ENCODE peak calls at places on chromosome 10, in ten cellular contexts. One of them, this sample, is unnamed.

GRCh38 chr10:71985542-71986250 is 21.5 kb downstream of the CHST3 start:
- DNase-seq in AG08396: peak
- DNase-seq in ELR: no peak
- DNase-seq in NCI-H1092: no peak
- DNase-seq in SIG-M5: no peak
- DNase-seq in anterior cingulate cortex: no peak
- DNase-seq in activated T-helper 1 cell treated with anti-CD3 and anti-CD28 coated beads, Interleukin-12 subunit alpha, Interleukin-12 subunit beta, Interleukin-2, Interleukin-4 antibody, amounts not matched to agents 30 ng/mL and 10 ng/mL and 1 ng/mL, durations not matched to agents 14 hours and 24 hours and 36 hours: no peak
- DNase-seq in fibroblast of the conjunctiva: peak
- DNase-seq in PC-3: no peak
- DNase-seq in kidney tubule cell: no peak
- DNase-seq in this sample: no peak

GRCh38 chr10:24722676-24723385 is 856 bp downstream of the ARHGAP21 start:
- DNase-seq in AG08396: peak
- DNase-seq in ELR: peak
- DNase-seq in NCI-H1092: no peak
- DNase-seq in SIG-M5: no peak
- DNase-seq in anterior cingulate cortex: peak
- DNase-seq in activated T-helper 1 cell treated with anti-CD3 and anti-CD28 coated beads, Interleukin-12 subunit alpha, Interleukin-12 subunit beta, Interleukin-2, Interleukin-4 antibody, amounts not matched to agents 30 ng/mL and 10 ng/mL and 1 ng/mL, durations not matched to agents 14 hours and 24 hours and 36 hours: peak
- DNase-seq in fibroblast of the conjunctiva: no peak
- DNase-seq in PC-3: peak
- DNase-seq in kidney tubule cell: peak
- DNase-seq in this sample: peak

GRCh38 chr10:14008648-14009072 is 322.1 kb downstream of the FRMD4A start:
- DNase-seq in AG08396: no peak
- DNase-seq in ELR: peak
- DNase-seq in NCI-H1092: no peak
- DNase-seq in SIG-M5: no peak
- DNase-seq in anterior cingulate cortex: no peak
- DNase-seq in activated T-helper 1 cell treated with anti-CD3 and anti-CD28 coated beads, Interleukin-12 subunit alpha, Interleukin-12 subunit beta, Interleukin-2, Interleukin-4 antibody, amounts not matched to agents 30 ng/mL and 10 ng/mL and 1 ng/mL, durations not matched to agents 14 hours and 24 hours and 36 hours: no peak
- DNase-seq in fibroblast of the conjunctiva: no peak
- DNase-seq in PC-3: peak
- DNase-seq in kidney tubule cell: no peak
- DNase-seq in this sample: peak

GRCh38 chr10:3747984-3748383 is 37.0 kb downstream of the KLF6 start:
- DNase-seq in AG08396: no peak
- DNase-seq in ELR: no peak
- DNase-seq in NCI-H1092: no peak
- DNase-seq in SIG-M5: no peak
- DNase-seq in anterior cingulate cortex: no peak
- DNase-seq in activated T-helper 1 cell treated with anti-CD3 and anti-CD28 coated beads, Interleukin-12 subunit alpha, Interleukin-12 subunit beta, Interleukin-2, Interleukin-4 antibody, amounts not matched to agents 30 ng/mL and 10 ng/mL and 1 ng/mL, durations not matched to agents 14 hours and 24 hours and 36 hours: no peak
- DNase-seq in fibroblast of the conjunctiva: no peak
- DNase-seq in PC-3: peak
- DNase-seq in kidney tubule cell: no peak
- DNase-seq in this sample: no peak

GRCh38 chr10:127163632-127164031 is 32.8 kb downstream of the INSYN2A start:
- DNase-seq in AG08396: no peak
- DNase-seq in ELR: no peak
- DNase-seq in NCI-H1092: no peak
- DNase-seq in SIG-M5: no peak
- DNase-seq in anterior cingulate cortex: no peak
- DNase-seq in activated T-helper 1 cell treated with anti-CD3 and anti-CD28 coated beads, Interleukin-12 subunit alpha, Interleukin-12 subunit beta, Interleukin-2, Interleukin-4 antibody, amounts not matched to agents 30 ng/mL and 10 ng/mL and 1 ng/mL, durations not matched to agents 14 hours and 24 hours and 36 hours: no peak
- DNase-seq in fibroblast of the conjunctiva: no peak
- DNase-seq in PC-3: no peak
- DNase-seq in kidney tubule cell: peak
- DNase-seq in this sample: no peak

GRCh38 chr10:71747808-71748523 is 25.4 kb downstream of the VSIR start:
- DNase-seq in AG08396: no peak
- DNase-seq in ELR: no peak
- DNase-seq in NCI-H1092: no peak
- DNase-seq in SIG-M5: peak
- DNase-seq in anterior cingulate cortex: no peak
- DNase-seq in activated T-helper 1 cell treated with anti-CD3 and anti-CD28 coated beads, Interleukin-12 subunit alpha, Interleukin-12 subunit beta, Interleukin-2, Interleukin-4 antibody, amounts not matched to agents 30 ng/mL and 10 ng/mL and 1 ng/mL, durations not matched to agents 14 hours and 24 hours and 36 hours: no peak
- DNase-seq in fibroblast of the conjunctiva: no peak
- DNase-seq in PC-3: no peak
- DNase-seq in kidney tubule cell: no peak
- DNase-seq in this sample: no peak

GRCh38 chr10:2938869-2939268 is 128.5 kb upstream of the PFKP start:
- DNase-seq in AG08396: peak
- DNase-seq in ELR: peak
- DNase-seq in NCI-H1092: no peak
- DNase-seq in SIG-M5: no peak
- DNase-seq in anterior cingulate cortex: no peak
- DNase-seq in activated T-helper 1 cell treated with anti-CD3 and anti-CD28 coated beads, Interleukin-12 subunit alpha, Interleukin-12 subunit beta, Interleukin-2, Interleukin-4 antibody, amounts not matched to agents 30 ng/mL and 10 ng/mL and 1 ng/mL, durations not matched to agents 14 hours and 24 hours and 36 hours: no peak
- DNase-seq in fibroblast of the conjunctiva: no peak
- DNase-seq in PC-3: peak
- DNase-seq in kidney tubule cell: no peak
- DNase-seq in this sample: peak

GRCh38 chr10:14654821-14655382 is 119.8 kb downstream of the FAM107B start:
- DNase-seq in AG08396: no peak
- DNase-seq in ELR: no peak
- DNase-seq in NCI-H1092: no peak
- DNase-seq in SIG-M5: no peak
- DNase-seq in anterior cingulate cortex: no peak
- DNase-seq in activated T-helper 1 cell treated with anti-CD3 and anti-CD28 coated beads, Interleukin-12 subunit alpha, Interleukin-12 subunit beta, Interleukin-2, Interleukin-4 antibody, amounts not matched to agents 30 ng/mL and 10 ng/mL and 1 ng/mL, durations not matched to agents 14 hours and 24 hours and 36 hours: no peak
- DNase-seq in fibroblast of the conjunctiva: no peak
- DNase-seq in PC-3: no peak
- DNase-seq in kidney tubule cell: no peak
- DNase-seq in this sample: no peak

GRCh38 chr10:133461841-133462240 is 8.1 kb downstream of the SCART1 start:
- DNase-seq in AG08396: no peak
- DNase-seq in ELR: no peak
- DNase-seq in NCI-H1092: no peak
- DNase-seq in SIG-M5: no peak
- DNase-seq in anterior cingulate cortex: no peak
- DNase-seq in activated T-helper 1 cell treated with anti-CD3 and anti-CD28 coated beads, Interleukin-12 subunit alpha, Interleukin-12 subunit beta, Interleukin-2, Interleukin-4 antibody, amounts not matched to agents 30 ng/mL and 10 ng/mL and 1 ng/mL, durations not matched to agents 14 hours and 24 hours and 36 hours: no peak
- DNase-seq in fibroblast of the conjunctiva: no peak
- DNase-seq in PC-3: no peak
- DNase-seq in kidney tubule cell: no peak
- DNase-seq in this sample: no peak

GRCh38 chr10:73593110-73593509 is 2.0 kb upstream of the USP54 start:
- DNase-seq in AG08396: no peak
- DNase-seq in ELR: no peak
- DNase-seq in NCI-H1092: no peak
- DNase-seq in SIG-M5: no peak
- DNase-seq in anterior cingulate cortex: no peak
- DNase-seq in activated T-helper 1 cell treated with anti-CD3 and anti-CD28 coated beads, Interleukin-12 subunit alpha, Interleukin-12 subunit beta, Interleukin-2, Interleukin-4 antibody, amounts not matched to agents 30 ng/mL and 10 ng/mL and 1 ng/mL, durations not matched to agents 14 hours and 24 hours and 36 hours: no peak
- DNase-seq in fibroblast of the conjunctiva: no peak
- DNase-seq in PC-3: no peak
- DNase-seq in kidney tubule cell: no peak
- DNase-seq in this sample: no peak

GRCh38 chr10:72328045-72328828 is 26.5 kb downstream of the DNAJB12 start:
- DNase-seq in AG08396: peak
- DNase-seq in ELR: peak
- DNase-seq in NCI-H1092: no peak
- DNase-seq in SIG-M5: no peak
- DNase-seq in anterior cingulate cortex: peak
- DNase-seq in activated T-helper 1 cell treated with anti-CD3 and anti-CD28 coated beads, Interleukin-12 subunit alpha, Interleukin-12 subunit beta, Interleukin-2, Interleukin-4 antibody, amounts not matched to agents 30 ng/mL and 10 ng/mL and 1 ng/mL, durations not matched to agents 14 hours and 24 hours and 36 hours: no peak
- DNase-seq in fibroblast of the conjunctiva: peak
- DNase-seq in PC-3: peak
- DNase-seq in kidney tubule cell: peak
- DNase-seq in this sample: peak

GRCh38 chr10:128489324-128490247 is 363.4 kb upstream of the MKI67 start:
- DNase-seq in AG08396: no peak
- DNase-seq in ELR: no peak
- DNase-seq in NCI-H1092: no peak
- DNase-seq in SIG-M5: no peak
- DNase-seq in anterior cingulate cortex: no peak
- DNase-seq in activated T-helper 1 cell treated with anti-CD3 and anti-CD28 coated beads, Interleukin-12 subunit alpha, Interleukin-12 subunit beta, Interleukin-2, Interleukin-4 antibody, amounts not matched to agents 30 ng/mL and 10 ng/mL and 1 ng/mL, durations not matched to agents 14 hours and 24 hours and 36 hours: no peak
- DNase-seq in fibroblast of the conjunctiva: no peak
- DNase-seq in PC-3: no peak
- DNase-seq in kidney tubule cell: no peak
- DNase-seq in this sample: no peak

GRCh38 chr10:20747782-20748181 is 149.3 kb downstream of the NEBL start:
- DNase-seq in AG08396: no peak
- DNase-seq in ELR: no peak
- DNase-seq in NCI-H1092: no peak
- DNase-seq in SIG-M5: no peak
- DNase-seq in anterior cingulate cortex: no peak
- DNase-seq in activated T-helper 1 cell treated with anti-CD3 and anti-CD28 coated beads, Interleukin-12 subunit alpha, Interleukin-12 subunit beta, Interleukin-2, Interleukin-4 antibody, amounts not matched to agents 30 ng/mL and 10 ng/mL and 1 ng/mL, durations not matched to agents 14 hours and 24 hours and 36 hours: no peak
- DNase-seq in fibroblast of the conjunctiva: no peak
- DNase-seq in PC-3: no peak
- DNase-seq in kidney tubule cell: no peak
- DNase-seq in this sample: no peak

This sample was measured in ACHN.